ENCODE peak calls at places on chromosomes 4 and X, in nine cellular contexts. B is tibial nerve, C is GM10248, E is bronchial epithelial cell, D is AG04450, Z is epithelial cell of esophagus, V is WTC11, S is cardiac fibroblast, F is endothelial cell. N is an unnamed sample.
A peak's percentile ranks its signal among the peaks of the same experiment; 100 is the strongest.

GRCh38 chrX:150238656-150239382 is 124.3 kb upstream of the MAMLD1 start:
- DNase-seq in D (no peak), Z (no peak), E (no peak), F (no peak), C (no peak), V (no peak), S (no peak), B (no peak), N (no peak)

GRCh38 chr4:179595671-179596410 is 2153.6 kb upstream of the AGA start:
- DNase-seq in B (no peak), Z (peak; percentile 64), S (peak; percentile 12), V (no peak), F (no peak), D (peak; percentile 76), C (no peak), E (peak; percentile 6), N (no peak)

GRCh38 chr4:2598661-2599654 is 62.5 kb downstream of the FAM193A start:
- DNase-seq in S (no peak), Z (no peak), D (no peak), F (no peak), C (peak; percentile 74), E (no peak), V (no peak), B (no peak), N (no peak)

GRCh38 chr4:10371121-10371520 is 86.1 kb downstream of the ZNF518B start:
- DNase-seq in S (no peak), D (no peak), E (no peak), Z (no peak), B (no peak), V (no peak), F (no peak), C (no peak), N (no peak)

GRCh38 chr4:168101026-168101425 is 8.7 kb downstream of the ANXA10 start:
- DNase-seq in F (no peak), B (no peak), E (no peak), Z (no peak), S (peak; percentile 66), V (no peak), D (no peak), C (no peak), N (no peak)

GRCh38 chr4:103354006-103354405 is 155.9 kb upstream of the CENPE start:
- DNase-seq in B (no peak), V (no peak), F (no peak), E (no peak), C (no peak), S (no peak), Z (no peak), D (no peak), N (no peak)

GRCh38 chr4:81740492-81740891 is 268.8 kb upstream of the RASGEF1B start:
- DNase-seq in C (no peak), E (no peak), Z (no peak), B (peak; percentile 16), D (no peak), V (no peak), F (no peak), S (no peak), N (no peak)

GRCh38 chr4:184267673-184268573 is 50.2 kb upstream of the ENPP6 start:
- DNase-seq in Z (peak; percentile 83), B (peak; percentile 32), D (peak; percentile 68), F (no peak), E (peak; percentile 88), C (peak; percentile 80), S (peak; percentile 98), V (no peak), N (no peak)

GRCh38 chrX:24423960-24424359 is 41.1 kb upstream of the PDK3 start:
- DNase-seq in F (no peak), V (no peak), B (no peak), Z (peak; percentile 50), S (no peak), E (peak; percentile 35), C (no peak), D (no peak), N (no peak)

GRCh38 chrX:40095588-40096394 is 2.0 kb downstream of the BCOR start:
- DNase-seq in F (no peak), B (no peak), V (no peak), E (no peak), Z (no peak), S (peak; percentile 42), C (no peak), D (no peak), N (peak; percentile 44)

GRCh38 chr4:32133734-32134133 is 1413.6 kb downstream of the PCDH7 start:
- DNase-seq in Z (no peak), C (no peak), S (no peak), V (no peak), E (no peak), B (no peak), D (no peak), F (no peak), N (peak; percentile 70)

GRCh38 chrX:154596290-154596929 is 11.5 kb downstream of the CTAG1A start:
- DNase-seq in F (no peak), B (no peak), S (peak; percentile 18), D (no peak), E (peak; percentile 76), V (peak; percentile 78), C (peak; percentile 2), Z (peak; percentile 87), N (peak; percentile 65)

GRCh38 chr4:186932196-186932595 is 208.5 kb upstream of the FAT1 start:
- DNase-seq in Z (no peak), E (no peak), C (no peak), D (no peak), S (no peak), B (no peak), F (no peak), V (no peak), N (peak; percentile 62)

GRCh38 chr4:87580057-87580456 is 28.3 kb upstream of the DSPP start:
- DNase-seq in B (no peak), E (no peak), C (no peak), F (no peak), Z (no peak), S (no peak), V (no peak), D (no peak), N (no peak)

GRCh38 chr4:144685916-144686315 is 40.0 kb downstream of the HHIP start:
- DNase-seq in C (no peak), E (no peak), S (no peak), Z (no peak), F (no peak), D (no peak), V (no peak), B (no peak), N (no peak)

GRCh38 chr4:18882468-18882867 is 860.9 kb upstream of the LCORL start:
- DNase-seq in D (peak; percentile 34), S (peak; percentile 41), C (no peak), F (no peak), V (no peak), B (no peak), Z (peak; percentile 75), E (peak; percentile 74), N (peak; percentile 3)

GRCh38 chr4:13918110-13918509 is 290.6 kb upstream of the BOD1L1 start:
- DNase-seq in S (peak; percentile 99), F (no peak), V (no peak), E (peak; percentile 92), D (peak; percentile 97), C (no peak), Z (peak; percentile 95), B (peak; percentile 21), N (no peak)

GRCh38 chrX:153299855-153300254 is 21.7 kb downstream of the PNMA6F start:
- DNase-seq in D (no peak), S (no peak), F (no peak), B (no peak), E (no peak), V (no peak), C (no peak), Z (no peak), N (no peak)

GRCh38 chr4:113159901-113160545 is 110.6 kb downstream of the ANK2 start:
- DNase-seq in F (no peak), Z (peak; percentile 69), C (no peak), B (no peak), V (no peak), S (peak; percentile 33), E (peak; percentile 82), D (no peak), N (no peak)

GRCh38 chr4:56082809-56083208 is 134.1 kb downstream of the CEP135 start:
- DNase-seq in S (no peak), E (no peak), Z (no peak), B (no peak), D (no peak), V (no peak), F (no peak), C (no peak), N (no peak)

GRCh38 chr4:56084849-56085248 is 136.1 kb downstream of the CEP135 start:
- DNase-seq in Z (no peak), C (no peak), S (no peak), B (no peak), V (no peak), E (no peak), D (no peak), F (no peak), N (no peak)

GRCh38 chr4:56086073-56086521 is 137.4 kb downstream of the CEP135 start:
- DNase-seq in Z (no peak), B (no peak), D (no peak), E (no peak), F (no peak), S (no peak), C (no peak), V (peak; percentile 33), N (peak; percentile 23)

GRCh38 chr4:56086561-56086960 is 137.8 kb downstream of the CEP135 start:
- DNase-seq in D (no peak), S (no peak), F (no peak), V (no peak), Z (no peak), C (no peak), E (no peak), B (no peak), N (no peak)
- TF ChIP-seq CTCF in D (no peak), S (no peak), F (no peak), V (no peak), Z (no peak), C (no peak), E (no peak), B (no peak), N (no peak)

GRCh38 chrX:47482512-47483309 is at the start of gene ZNF41:
- DNase-seq in C (peak; percentile 84), V (peak; percentile 64), F (peak; percentile 53), Z (peak; percentile 86), E (peak; percentile 72), S (peak; percentile 83), D (no peak), B (peak; percentile 49), N (peak; percentile 76)
- TF ChIP-seq CTCF in C (no peak), V (no peak), F (no peak), Z (no peak), E (no peak), S (no peak), D (no peak), B (no peak), N (no peak)

GRCh38 chrX:2819345-2820130 is 9.2 kb upstream of the GYG2 start:
- DNase-seq in E (peak; percentile 11), D (no peak), F (no peak), V (no peak), S (peak; percentile 52), B (no peak), C (peak; percentile 26), Z (peak; percentile 27), N (no peak)
- TF ChIP-seq CTCF in E (peak; percentile 38), D (peak; percentile 36), F (no peak), V (no peak), S (peak; percentile 47), B (peak; percentile 19), C (peak; percentile 19), Z (peak; percentile 45), N (peak; percentile 45)

DNA sequence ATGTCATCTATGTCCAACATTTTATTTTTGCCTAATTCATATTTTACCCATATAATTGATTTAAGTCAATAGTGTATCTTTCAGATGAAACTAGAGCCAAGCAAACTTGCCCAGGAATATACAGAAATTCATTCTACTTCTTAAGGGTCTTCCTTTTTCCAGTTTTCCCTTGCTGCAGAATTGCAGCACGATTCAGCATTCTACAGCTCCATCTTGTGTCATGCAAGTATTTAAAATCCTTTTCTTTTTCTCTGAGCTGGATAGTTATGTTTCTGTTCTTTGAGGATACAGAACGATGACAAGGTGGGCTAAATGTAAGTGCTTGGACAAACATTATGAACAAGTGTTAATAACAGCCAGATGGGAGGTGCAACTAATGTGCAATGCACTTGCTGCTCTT is 1821.8 kb downstream of the ARAP2 start:
- DNase-seq in D (no peak), C (no peak), F (no peak), S (peak; percentile 33), B (no peak), E (peak; percentile 5), Z (peak; percentile 19), V (no peak), N (peak; percentile 2)
- TF ChIP-seq CTCF in D (peak; percentile 17), C (no peak), F (no peak), S (peak; percentile 2), B (no peak), E (no peak), Z (peak; percentile 28), V (no peak), N (peak; percentile 8)